ENCODE peak calls at places on chromosomes 13 and 19, in ten cellular contexts. Z is breast epithelium, H is uterus, D is ovary, S is esophagus squamous epithelium, N is prostate gland, K is body of pancreas, T is transverse colon, J is suprapubic skin, O is tibial nerve. U is an unnamed sample.

GRCh38 chr13:41463823-41464602 is 6.7 kb downstream of the RGCC start:
- DNase-seq in Z (no peak), H (no peak), D (no peak), S (no peak), N (no peak), K (no peak), T (peak), J (no peak), O (no peak), U (no peak)

GRCh38 chr13:46593403-46593802 is 40.4 kb downstream of the LRCH1 start:
- DNase-seq in Z (no peak), H (no peak), D (no peak), S (no peak), N (no peak), K (no peak), T (no peak), J (no peak), O (no peak), U (no peak)

GRCh38 chr19:13906525-13906904 is 514 bp downstream of the CC2D1A start:
- DNase-seq in Z (no peak), H (no peak), D (no peak), S (no peak), N (no peak), K (peak), T (peak), J (no peak), O (no peak), U (no peak)

GRCh38 chr13:102227696-102228095 is 174.2 kb downstream of the FGF14 start:
- DNase-seq in Z (no peak), H (no peak), D (no peak), S (no peak), N (no peak), K (no peak), T (no peak), J (no peak), O (no peak), U (no peak)

GRCh38 chr19:41702208-41702651 is 6.2 kb upstream of the CEACAM5 start:
- DNase-seq in Z (no peak), H (no peak), D (no peak), S (no peak), N (no peak), K (no peak), T (no peak), J (no peak), O (no peak), U (no peak)

GRCh38 chr13:78979349-78979748 is 320.4 kb upstream of the OBI1 start:
- DNase-seq in Z (no peak), H (no peak), D (no peak), S (no peak), N (no peak), K (no peak), T (no peak), J (no peak), O (no peak), U (no peak)

GRCh38 chr19:13968383-13968935 is 16.1 kb downstream of the DCAF15 start:
- DNase-seq in Z (no peak), H (no peak), D (no peak), S (no peak), N (no peak), K (no peak), T (no peak), J (no peak), O (no peak), U (no peak)

GRCh38 chr19:51339313-51339686 is 2.6 kb downstream of the VSIG10L start:
- DNase-seq in Z (peak), H (no peak), D (no peak), S (no peak), N (no peak), K (no peak), T (no peak), J (no peak), O (no peak), U (peak)

GRCh38 chr13:98847780-98848179 is 95.3 kb upstream of the SLC15A1 start:
- DNase-seq in Z (no peak), H (no peak), D (no peak), S (no peak), N (no peak), K (no peak), T (no peak), J (no peak), O (no peak), U (no peak)

GRCh38 chr19:13842294-13843103 is 34.4 kb upstream of the NANOS3 start:
- DNase-seq in Z (peak), H (peak), D (peak), S (no peak), N (peak), K (peak), T (peak), J (peak), O (peak), U (peak)

GRCh38 chr19:51366999-51367564 is 894 bp upstream of the ETFB start:
- DNase-seq in Z (no peak), H (no peak), D (peak), S (no peak), N (no peak), K (no peak), T (peak), J (no peak), O (no peak), U (peak)

GRCh38 chr13:105908581-105908980 is 626.9 kb downstream of the EFNB2 start:
- DNase-seq in Z (no peak), H (no peak), D (no peak), S (no peak), N (no peak), K (no peak), T (no peak), J (no peak), O (no peak), U (no peak)

DNA sequence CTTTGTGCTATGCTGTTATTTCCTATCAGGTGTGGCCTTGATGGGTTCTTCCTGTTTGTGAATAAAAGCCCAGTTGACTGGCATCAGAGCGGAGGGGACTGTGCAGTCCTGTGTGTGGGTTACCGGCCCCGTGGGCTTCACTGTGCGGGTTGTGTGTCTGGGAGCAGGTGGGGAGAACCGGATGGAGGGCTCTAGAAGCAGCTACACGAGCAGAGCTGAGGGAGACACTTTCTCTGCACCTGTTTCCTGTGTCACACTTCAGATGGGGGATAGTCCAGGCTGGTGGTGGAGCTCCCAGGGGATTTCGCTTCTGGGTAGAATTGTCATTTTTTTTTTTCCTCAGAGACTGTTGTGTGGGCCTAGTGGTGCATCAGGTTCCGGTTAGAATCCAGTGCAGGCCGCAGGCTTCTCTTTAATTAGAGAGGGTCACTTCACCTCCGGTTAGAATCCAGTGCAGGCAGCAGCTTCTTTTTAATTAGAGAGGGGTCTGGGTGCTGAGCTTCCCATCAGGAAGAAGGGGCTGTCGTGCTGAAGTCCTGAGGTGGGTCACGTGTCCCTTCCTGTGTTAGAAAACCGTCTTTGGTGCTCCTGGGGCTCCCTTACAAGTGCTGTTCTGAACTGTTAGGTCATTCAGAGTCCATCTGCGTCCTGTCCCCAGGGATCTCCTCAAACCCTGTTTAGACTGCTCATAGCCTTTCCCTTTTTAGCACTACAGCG is 69.7 kb downstream of the ARHGEF7 start:
- DNase-seq in Z (no peak), H (no peak), D (no peak), S (no peak), N (no peak), K (no peak), T (peak), J (no peak), O (no peak), U (no peak)
- TF ChIP-seq POLR2A in Z (no peak), H (no peak), D (no peak), S (no peak), N (no peak), K (no peak), T (no peak), J (no peak), O (no peak), U (no peak)

GRCh38 chr19:16373079-16373478 is 48.5 kb downstream of the KLF2 start:
- DNase-seq in Z (no peak), H (no peak), D (peak), S (no peak), N (no peak), K (no peak), T (no peak), J (no peak), O (no peak), U (no peak)

GRCh38 chr19:16370671-16371391 is 46.2 kb downstream of the KLF2 start:
- DNase-seq in Z (no peak), H (no peak), D (peak), S (no peak), N (no peak), K (no peak), T (no peak), J (no peak), O (no peak), U (no peak)

GRCh38 chr19:16372065-16372915 is 47.7 kb downstream of the KLF2 start:
- DNase-seq in Z (no peak), H (no peak), D (peak), S (no peak), N (no peak), K (no peak), T (no peak), J (no peak), O (no peak), U (no peak)

GRCh38 chr19:16369664-16370576 is 45.3 kb downstream of the KLF2 start:
- DNase-seq in Z (no peak), H (no peak), D (peak), S (no peak), N (no peak), K (no peak), T (no peak), J (no peak), O (no peak), U (no peak)

DNA sequence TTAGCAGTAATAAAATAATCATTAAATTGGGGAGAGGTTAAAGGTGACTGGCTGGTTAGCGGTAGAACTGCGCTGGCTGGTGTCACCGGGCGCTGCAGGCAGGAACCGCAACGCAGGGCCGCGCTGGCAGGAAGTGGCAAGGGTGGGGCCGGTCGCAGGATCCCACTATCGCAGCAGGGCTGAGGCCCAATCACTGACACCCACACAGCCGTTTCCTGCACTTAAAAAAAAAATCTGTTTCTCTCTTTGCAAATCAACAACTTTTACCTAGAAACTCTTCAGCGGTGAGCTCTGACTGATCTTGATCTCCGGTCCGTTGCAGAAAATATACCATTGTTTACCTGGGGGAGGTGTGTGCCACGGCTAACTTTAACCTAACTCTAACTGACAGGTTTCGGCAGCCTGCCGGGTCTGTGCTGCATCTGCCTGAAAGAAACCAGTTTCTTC is 46.9 kb downstream of the KLF2 start:
- DNase-seq in Z (no peak), H (no peak), D (peak), S (peak), N (no peak), K (no peak), T (peak), J (no peak), O (no peak), U (peak)
- TF ChIP-seq POLR2A in Z (no peak), H (no peak), D (no peak), S (peak), N (no peak), K (no peak), T (peak), J (no peak), O (no peak), U (no peak)

DNA sequence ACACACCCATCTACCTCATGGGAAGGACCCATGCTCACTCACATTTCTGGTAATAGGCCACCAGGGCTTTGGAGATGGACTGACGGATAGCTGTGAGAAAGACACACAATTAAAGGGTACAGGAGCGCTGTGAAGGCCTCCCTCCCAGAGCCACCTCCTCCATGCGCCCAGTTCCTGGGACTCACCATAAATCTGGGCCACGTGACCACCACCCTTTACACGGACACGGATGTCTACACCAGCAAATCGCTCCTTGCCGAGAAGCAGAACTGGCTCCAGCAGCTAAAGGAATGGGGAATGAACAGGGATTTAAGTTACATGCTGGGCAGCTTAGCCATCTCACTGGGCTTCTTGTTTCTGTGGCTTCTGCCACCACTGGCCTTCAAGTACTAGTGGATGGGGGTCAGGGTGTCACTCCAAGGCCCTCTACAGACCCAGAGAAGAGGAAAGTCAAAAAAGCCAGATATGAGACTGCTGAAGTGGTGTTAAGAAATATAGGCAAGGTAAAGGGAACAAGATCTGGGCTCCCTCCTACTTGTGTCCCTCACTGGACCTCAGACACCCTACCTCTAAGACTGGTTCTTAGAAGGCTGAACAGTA is 2.2 kb downstream of the RPS16 start:
- DNase-seq in Z (no peak), H (no peak), D (no peak), S (no peak), N (no peak), K (no peak), T (no peak), J (no peak), O (no peak), U (no peak)
- TF ChIP-seq POLR2A in Z (no peak), H (no peak), D (no peak), S (no peak), N (no peak), K (no peak), T (no peak), J (no peak), O (no peak), U (no peak)

GRCh38 chr19:57611113-57611512 is 2.9 kb upstream of the ZNF134 start:
- DNase-seq in Z (no peak), H (no peak), D (no peak), S (no peak), N (no peak), K (no peak), T (no peak), J (no peak), O (no peak), U (no peak)

GRCh38 chr19:57615346-57615745 is 1.3 kb downstream of the ZNF134 start:
- DNase-seq in Z (no peak), H (no peak), D (no peak), S (no peak), N (no peak), K (no peak), T (no peak), J (no peak), O (no peak), U (no peak)

DNA sequence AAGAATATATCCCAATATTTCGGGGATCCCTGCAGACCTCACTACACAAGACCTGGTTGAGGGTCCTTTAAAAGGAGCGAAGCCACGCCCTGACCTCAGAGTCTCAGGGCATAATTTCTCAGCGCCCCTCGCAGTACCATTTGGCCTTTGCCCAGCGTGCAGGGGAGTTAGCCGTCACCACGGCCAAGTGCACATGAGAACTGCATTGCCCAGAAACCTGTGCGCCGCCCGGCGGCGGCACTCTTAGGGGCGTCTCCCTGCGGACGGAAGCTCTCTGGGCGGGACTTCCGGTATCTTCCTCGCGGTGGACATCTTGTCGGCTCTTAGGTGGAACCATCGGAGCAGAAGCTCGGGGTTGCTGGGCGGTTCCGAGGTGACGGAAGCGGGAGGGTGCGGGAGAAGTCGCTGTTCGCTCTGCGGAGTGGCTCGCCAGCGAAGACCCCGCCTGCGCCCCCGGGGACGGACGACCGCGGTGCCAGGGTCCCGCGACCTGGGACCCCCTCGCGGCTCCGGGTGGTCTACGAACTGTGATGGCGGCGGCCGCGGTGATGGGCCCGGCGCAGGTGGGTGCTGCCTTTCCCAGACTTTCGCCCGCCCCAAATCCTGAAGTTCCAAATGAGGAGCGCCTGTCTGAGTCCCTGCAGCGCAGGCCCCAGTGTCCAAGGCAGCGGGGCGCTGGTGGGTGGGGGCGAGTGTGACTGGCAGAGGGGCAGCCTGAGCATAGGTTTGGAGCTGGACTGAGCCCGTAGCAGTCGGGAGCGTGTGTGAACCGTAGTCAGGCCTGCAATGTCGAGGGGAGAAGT is at the start of gene ZNF134:
- DNase-seq in Z (peak), H (peak), D (peak), S (peak), N (peak), K (peak), T (peak), J (peak), O (peak), U (peak)
- TF ChIP-seq POLR2A in Z (no peak), H (no peak), D (no peak), S (no peak), N (no peak), K (peak), T (peak), J (peak), O (no peak), U (no peak)

DNA sequence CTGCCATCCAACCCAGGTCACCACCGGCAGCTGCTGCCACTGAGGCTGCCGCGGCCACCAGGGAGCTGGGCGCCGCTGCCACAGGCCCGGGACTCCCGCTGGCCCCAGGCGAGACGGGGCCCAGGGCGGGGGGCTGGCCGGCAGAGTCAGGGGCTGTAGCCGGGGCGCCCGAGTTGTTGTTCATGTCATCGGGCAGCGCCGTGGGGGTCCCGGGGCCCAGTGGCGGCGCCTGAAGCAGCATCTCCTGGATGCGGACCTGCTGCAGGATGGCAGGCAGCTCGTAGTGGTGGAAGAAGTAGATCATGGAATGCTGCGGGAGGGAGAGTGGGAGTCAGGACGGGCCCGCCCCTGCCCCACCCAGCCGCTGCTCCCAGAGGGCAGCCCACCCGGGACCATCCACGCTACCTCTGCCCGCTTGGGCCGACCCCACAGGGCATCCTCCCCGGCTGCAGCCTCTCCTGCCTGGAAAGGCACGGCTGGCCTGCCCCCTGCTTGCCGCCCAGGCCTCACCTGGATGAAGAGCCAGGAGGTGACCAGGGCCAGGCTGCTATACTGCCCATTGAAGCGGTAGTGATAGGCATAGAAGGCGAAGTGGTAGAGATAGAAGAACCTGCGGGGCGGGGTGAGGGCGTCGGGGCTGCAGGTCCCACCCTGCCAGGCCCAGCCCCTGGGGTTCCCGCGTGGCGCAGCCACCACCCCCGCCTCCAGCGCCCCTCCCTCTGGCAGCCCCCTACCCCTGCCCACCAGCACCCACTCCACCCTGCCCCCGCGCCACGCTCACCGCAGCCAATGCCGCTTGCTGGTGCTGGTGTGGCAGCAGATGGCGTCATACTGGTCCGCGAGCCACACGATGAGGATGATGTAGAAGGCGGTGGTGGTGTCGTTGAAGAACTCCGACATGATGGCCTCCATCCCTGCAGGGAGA is 10.1 kb downstream of the TMEM259 start:
- DNase-seq in Z (no peak), H (no peak), D (no peak), S (no peak), N (no peak), K (no peak), T (no peak), J (no peak), O (no peak), U (no peak)
- TF ChIP-seq POLR2A in Z (no peak), H (no peak), D (no peak), S (no peak), N (no peak), K (no peak), T (no peak), J (no peak), O (no peak), U (no peak)

DNA sequence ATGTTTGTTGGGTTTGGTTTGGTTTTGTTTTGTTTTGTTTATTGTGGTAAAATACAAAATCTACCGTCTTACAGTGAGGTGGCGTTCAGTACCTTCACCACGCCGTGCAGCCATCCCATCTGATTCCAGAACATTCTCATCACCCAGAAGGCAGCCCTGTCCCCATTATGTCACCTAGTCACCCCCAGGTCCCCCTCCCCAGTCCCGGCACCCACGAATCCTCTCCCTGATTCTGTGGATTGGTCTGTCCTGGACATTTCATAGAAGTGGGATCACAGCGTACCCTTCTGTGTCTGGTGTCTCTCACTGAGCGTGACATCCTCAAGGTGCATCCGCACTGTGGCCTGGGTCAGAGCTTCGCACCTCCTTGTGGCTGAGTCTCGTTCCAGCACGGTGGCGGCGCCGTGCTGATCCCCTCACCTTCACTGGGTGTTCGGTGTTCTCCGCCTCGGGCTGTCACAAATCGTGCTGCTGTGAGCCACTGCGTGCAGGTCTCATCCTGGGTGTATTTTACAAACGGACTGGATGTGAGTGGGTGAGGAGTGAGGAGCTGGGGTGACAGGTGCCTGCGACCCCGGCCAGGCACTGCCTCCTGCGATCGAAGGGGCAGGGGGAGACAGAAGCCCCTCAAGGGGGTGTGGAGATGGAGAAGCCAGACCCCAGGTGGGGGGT is 580 bp upstream of the TEKTIP1 start:
- DNase-seq in Z (no peak), H (no peak), D (no peak), S (no peak), N (no peak), K (no peak), T (no peak), J (no peak), O (no peak), U (no peak)
- TF ChIP-seq POLR2A in Z (no peak), H (no peak), D (no peak), S (no peak), N (no peak), K (no peak), T (no peak), J (no peak), O (no peak), U (no peak)

GRCh38 chr19:54638683-54639082 is 8.4 kb downstream of the LILRB1 start:
- DNase-seq in Z (no peak), H (no peak), D (no peak), S (no peak), N (no peak), K (no peak), T (no peak), J (no peak), O (no peak), U (no peak)
- TF ChIP-seq POLR2A in Z (no peak), H (no peak), D (no peak), S (no peak), N (no peak), K (no peak), T (no peak), J (no peak), O (no peak), U (no peak)

GRCh38 chr13:31162151-31163008 is 676 bp upstream of the HSPH1 start:
- DNase-seq in Z (peak), H (peak), D (peak), S (peak), N (peak), K (peak), T (peak), J (peak), O (peak), U (peak)
- TF ChIP-seq POLR2A in Z (no peak), H (peak), D (peak), S (peak), N (peak), K (peak), T (no peak), J (no peak), O (peak), U (peak)

U was measured in lower leg skin.